ENCODE peak calls at places on chromosomes 3 and 15, in five cellular contexts. H, N, J, C and F are unnamed samples.
A peak's percentile ranks its signal among the peaks of the same experiment; 100 is the strongest.

GRCh38 chr3:15892828-15893227 is 95.0 kb upstream of the ANKRD28 start:
- DNase-seq in H (no peak), N (no peak), J (no peak), C (no peak), F (no peak)

GRCh38 chr3:101509811-101510210 is 3.2 kb downstream of the SENP7 start:
- DNase-seq in H (no peak), N (no peak), J (no peak), C (no peak), F (no peak)

GRCh38 chr3:106239195-106239697 is 370.4 kb upstream of the CBLB start:
- DNase-seq in H (no peak), N (no peak), J (no peak), C (no peak), F (no peak)

GRCh38 chr3:187770224-187770623 is 25.0 kb upstream of the BCL6 start:
- DNase-seq in H (no peak), N (no peak), J (peak; percentile 66), C (no peak), F (no peak)

GRCh38 chr15:26516102-26516980 is 256.5 kb downstream of the GABRB3 start:
- DNase-seq in H (no peak), N (no peak), J (no peak), C (no peak), F (no peak)

GRCh38 chr3:115160295-115160694 is 13.2 kb upstream of the ZBTB20 start:
- DNase-seq in H (no peak), N (no peak), J (no peak), C (no peak), F (no peak)

GRCh38 chr3:117524890-117525289 is 815.3 kb downstream of the TUSC7 start:
- DNase-seq in H (no peak), N (no peak), J (no peak), C (no peak), F (no peak)

GRCh38 chr15:68228143-68228970 is 1.2 kb downstream of the CLN6 start:
- DNase-seq in H (no peak), N (no peak), J (no peak), C (peak; percentile 60), F (no peak)

GRCh38 chr15:58865420-58865880 is 68.0 kb downstream of the SLTM start:
- DNase-seq in H (no peak), N (no peak), J (no peak), C (no peak), F (no peak)

GRCh38 chr3:149781216-149781615 is 11.1 kb downstream of the ANKUB1 start:
- DNase-seq in H (no peak), N (no peak), J (no peak), C (no peak), F (no peak)

GRCh38 chr3:177633671-177634207 is 436.5 kb upstream of the TBL1XR1 start:
- DNase-seq in H (peak; percentile 80), N (no peak), J (no peak), C (no peak), F (peak; percentile 61)

GRCh38 chr3:142586803-142587406 is 8.4 kb upstream of the ATR start:
- DNase-seq in H (peak; percentile 39), N (peak; percentile 50), J (peak; percentile 92), C (no peak), F (peak; percentile 41)

GRCh38 chr3:14598143-14598569 is 53.4 kb upstream of the CCDC174 start:
- DNase-seq in H (no peak), N (no peak), J (no peak), C (no peak), F (no peak)

GRCh38 chr3:16890605-16891333 is 6.0 kb downstream of the PLCL2 start:
- DNase-seq in H (no peak), N (no peak), J (no peak), C (no peak), F (no peak)

GRCh38 chr3:58104155-58104554 is 95.9 kb downstream of the FLNB start:
- DNase-seq in H (no peak), N (no peak), J (no peak), C (no peak), F (no peak)

GRCh38 chr15:74365619-74366445 is 1.6 kb downstream of the CYP11A1 start:
- DNase-seq in H (no peak), N (no peak), J (no peak), C (peak; percentile 70), F (no peak)

GRCh38 chr3:123660900-123661299 is 76.0 kb upstream of the HACD2 start:
- DNase-seq in H (peak; percentile 96), N (peak; percentile 75), J (peak; percentile 63), C (peak; percentile 98), F (peak; percentile 78)

GRCh38 chr3:188037116-188037718 is 116.7 kb upstream of the LPP start:
- DNase-seq in H (peak; percentile 29), N (no peak), J (no peak), C (no peak), F (no peak)

GRCh38 chr15:59657635-59658125 is 365 bp upstream of the GTF2A2 start:
- DNase-seq in H (no peak), N (no peak), J (no peak), C (no peak), F (no peak)

GRCh38 chr3:119809249-119810017 is 27.5 kb downstream of the NR1I2 start:
- DNase-seq in H (no peak), N (no peak), J (no peak), C (no peak), F (no peak)